ENCODE peak calls at places on chromosome 3, in six cellular contexts. H is mucosa of gallbladder; Y is activated naive CD4-positive, alpha-beta T cell; X is Caco-2; I is aorta; K is tibial artery. P is an unnamed sample.
A peak's percentile ranks its signal among the peaks of the same experiment; 100 is the strongest.

GRCh38 chr3:197367081-197367780 is 68.8 kb upstream of the DLG1 start:
- DNase-seq in I (no peak), Y (no peak), X (no peak), H (no peak), K (peak; percentile 54), P (no peak)

GRCh38 chr3:123275691-123276090 is 73.9 kb downstream of the SEC22A start:
- DNase-seq in X (no peak), I (no peak), H (no peak), K (no peak), Y (no peak), P (no peak)

GRCh38 chr3:50364573-50365079 is 5.3 kb upstream of the TMEM115 start:
- DNase-seq in K (no peak), X (no peak), H (no peak), I (no peak), Y (no peak), P (no peak)

GRCh38 chr3:14565791-14566588 is 25.8 kb upstream of the GRIP2 start:
- DNase-seq in K (no peak), Y (no peak), X (peak; percentile 47), H (no peak), I (no peak), P (no peak)

GRCh38 chr3:108879915-108880314 is 57.3 kb downstream of the TRAT1 start:
- DNase-seq in K (no peak), H (no peak), I (no peak), X (no peak), Y (no peak), P (peak; percentile 28)

GRCh38 chr3:123421353-123422174 is 27.3 kb downstream of the ADCY5 start:
- DNase-seq in H (peak; percentile 45), X (no peak), K (no peak), Y (no peak), I (peak; percentile 51), P (no peak)

GRCh38 chr3:142239421-142239820 is 14.0 kb upstream of the GK5 start:
- DNase-seq in X (no peak), H (no peak), Y (no peak), K (no peak), I (no peak), P (no peak)

GRCh38 chr3:189909139-189909538 is 211.6 kb downstream of the P3H2 start:
- DNase-seq in I (no peak), K (no peak), H (no peak), X (no peak), Y (no peak), P (no peak)

GRCh38 chr3:17079933-17080332 is 195.2 kb downstream of the PLCL2 start:
- DNase-seq in I (no peak), X (no peak), K (no peak), H (no peak), Y (no peak), P (no peak)

GRCh38 chr3:195226445-195226844 is 44.5 kb downstream of the XXYLT1 start:
- DNase-seq in I (no peak), X (no peak), Y (no peak), K (peak; percentile 39), H (no peak), P (no peak)

GRCh38 chr3:177362646-177363045 is 165.4 kb upstream of the TBL1XR1 start:
- DNase-seq in K (no peak), I (no peak), Y (no peak), H (no peak), X (no peak), P (no peak)

GRCh38 chr3:46277476-46277875 is 35.2 kb downstream of the CCR3 start:
- DNase-seq in Y (no peak), X (no peak), I (no peak), H (no peak), K (no peak), P (no peak)

GRCh38 chr3:141030296-141030695 is 20.9 kb upstream of the SPSB4 start:
- DNase-seq in X (no peak), K (no peak), H (no peak), I (no peak), Y (no peak), P (no peak)

GRCh38 chr3:185409957-185410356 is 47.0 kb downstream of the MAP3K13 start:
- DNase-seq in X (no peak), H (no peak), K (no peak), I (no peak), Y (no peak), P (no peak)

P was measured in HuH-7.